ENCODE peak calls at places on chromosomes 13 and 19, in nine cellular contexts. H is upper lobe of left lung, K is Peyer's patch, D is ovary, M is breast epithelium, B is esophagus squamous epithelium, V is sigmoid colon, A is tibial nerve, W is gastrocnemius medialis. N is an unnamed sample. For H3K36me3, the result is how much of the 10 kb centered on the place peaks cover.

GRCh38 chr19:32717496-32717895 is 2.1 kb upstream of the TDRD12 start:
- DNase-seq in H (no peak), K (no peak), D (no peak), M (no peak), B (no peak), V (no peak), A (no peak), W (no peak), N (no peak)

GRCh38 chr19:16064209-16064889 is 11.9 kb upstream of the TPM4 start:
- DNase-seq in H (no peak), K (no peak), D (no peak), M (no peak), B (no peak), V (no peak), A (no peak), W (no peak), N (no peak)

GRCh38 chr19:28705008-28705407 is 507.9 kb downstream of the UQCRFS1 start:
- DNase-seq in H (no peak), K (no peak), D (no peak), M (no peak), B (no peak), V (no peak), A (no peak), W (no peak), N (no peak)

GRCh38 chr19:51327066-51327985 is 14.6 kb downstream of the VSIG10L start:
- DNase-seq in H (peak), K (no peak), D (no peak), M (peak), B (no peak), V (no peak), A (no peak), W (no peak), N (no peak)

GRCh38 chr13:63625869-63626268 is 2210.2 kb upstream of the PCDH20 start:
- DNase-seq in H (no peak), K (no peak), D (no peak), M (no peak), B (no peak), V (no peak), A (no peak), W (no peak), N (no peak)

GRCh38 chr13:24036115-24036514 is 124.4 kb upstream of the SPATA13 start:
- DNase-seq in H (no peak), K (no peak), D (no peak), M (no peak), B (no peak), V (no peak), A (no peak), W (no peak), N (no peak)

GRCh38 chr19:1495799-1496713 is 5.1 kb downstream of the REEP6 start:
- DNase-seq in H (peak), K (no peak), D (no peak), M (peak), B (no peak), V (no peak), A (no peak), W (no peak), N (no peak)

GRCh38 chr13:57631607-57632275 is at the start of gene PCDH17:
- DNase-seq in H (no peak), K (no peak), D (peak), M (peak), B (no peak), V (no peak), A (no peak), W (no peak), N (no peak)

GRCh38 chr19:723714-724113 is 15.0 kb downstream of the PALM start:
- DNase-seq in H (no peak), K (no peak), D (no peak), M (no peak), B (no peak), V (no peak), A (no peak), W (no peak), N (no peak)

GRCh38 chr13:98155475-98156111 is 12.7 kb downstream of the FARP1 start:
- DNase-seq in H (peak), K (no peak), D (no peak), M (no peak), B (no peak), V (no peak), A (no peak), W (no peak), N (peak)

GRCh38 chr13:101202590-101202989 is 213.7 kb downstream of the NALCN start:
- DNase-seq in H (no peak), K (no peak), D (no peak), M (no peak), B (no peak), V (no peak), A (no peak), W (no peak), N (no peak)

GRCh38 chr19:10625003-10625761 is at the start of gene SLC44A2:
- DNase-seq in H (peak), K (no peak), D (peak), M (peak), B (no peak), V (peak), A (peak), W (peak), N (no peak)

GRCh38 chr13:114196629-114197028 is 17.6 kb downstream of the CFAP97D2 start:
- DNase-seq in H (peak), K (no peak), D (no peak), M (no peak), B (no peak), V (no peak), A (no peak), W (no peak), N (peak)

GRCh38 chr13:49421391-49421790 is 22.5 kb downstream of the CAB39L start:
- DNase-seq in H (no peak), K (no peak), D (no peak), M (no peak), B (no peak), V (no peak), A (no peak), W (no peak), N (no peak)

GRCh38 chr19:19591133-19591825 is 27.2 kb downstream of the PBX4 start:
- DNase-seq in H (peak), K (peak), D (no peak), M (no peak), B (no peak), V (no peak), A (no peak), W (no peak), N (no peak)

GRCh38 chr19:45051929-45052579 is 13.2 kb downstream of the CLASRP start:
- DNase-seq in H (no peak), K (peak), D (no peak), M (no peak), B (no peak), V (no peak), A (no peak), W (no peak), N (no peak)

GRCh38 chr19:29841209-29841558 is 29.4 kb downstream of the CCNE1 start:
- DNase-seq in H (no peak), K (no peak), D (no peak), M (no peak), B (no peak), V (peak), A (no peak), W (no peak), N (peak)

GRCh38 chr19:17114414-17114831 is 38.8 kb downstream of the MYO9B start:
- DNase-seq in H (no peak), K (no peak), D (no peak), M (no peak), B (no peak), V (no peak), A (no peak), W (no peak), N (no peak)

GRCh38 chr13:29111446-29111845 is 291.3 kb downstream of the MTUS2 start:
- DNase-seq in H (no peak), K (no peak), D (no peak), M (no peak), B (no peak), V (no peak), A (no peak), W (no peak), N (no peak)

GRCh38 chr19:17873661-17874422 is 2.1 kb downstream of the SLC5A5 start:
- DNase-seq in H (peak), K (peak), D (no peak), M (no peak), B (no peak), V (no peak), A (no peak), W (no peak), N (no peak)

GRCh38 chr13:70630247-70630646 is 522.0 kb upstream of the KLHL1 start:
- DNase-seq in H (no peak), K (no peak), D (no peak), M (no peak), B (no peak), V (no peak), A (no peak), W (no peak), N (no peak)

GRCh38 chr13:79861731-79862130 is 380.8 kb downstream of the NDFIP2 start:
- DNase-seq in H (no peak), K (no peak), D (no peak), M (no peak), B (no peak), V (no peak), A (no peak), W (no peak), N (no peak)

GRCh38 chr19:4586691-4587090 is 27.2 kb upstream of the SEMA6B start:
- DNase-seq in H (no peak), K (no peak), D (no peak), M (no peak), B (no peak), V (no peak), A (no peak), W (no peak), N (no peak)

GRCh38 chr19:47752440-47753211 is 7.3 kb downstream of the NOP53 start:
- DNase-seq in H (no peak), K (no peak), D (no peak), M (no peak), B (no peak), V (no peak), A (no peak), W (no peak), N (no peak)

GRCh38 chr19:35458821-35459391 is 10.8 kb downstream of the FFAR2 start:
- DNase-seq in H (peak), K (peak), D (no peak), M (no peak), B (no peak), V (no peak), A (no peak), W (no peak), N (no peak)

GRCh38 chr13:87234981-87235380 is 436.2 kb upstream of the SLITRK5 start:
- DNase-seq in H (no peak), K (no peak), D (no peak), M (no peak), B (no peak), V (no peak), A (no peak), W (no peak), N (no peak)

GRCh38 chr13:44382635-44383145 is 9.1 kb downstream of the SERP2 start:
- DNase-seq in H (no peak), K (no peak), D (no peak), M (no peak), B (no peak), V (no peak), A (no peak), W (no peak), N (no peak)

GRCh38 chr13:79548886-79549285 is 67.9 kb downstream of the NDFIP2 start:
- DNase-seq in H (no peak), K (no peak), D (no peak), M (no peak), B (no peak), V (no peak), A (no peak), W (no peak), N (no peak)

GRCh38 chr19:27890696-27891095 is 1322.3 kb downstream of the UQCRFS1 start:
- DNase-seq in H (no peak), K (no peak), D (no peak), M (no peak), B (no peak), V (no peak), A (no peak), W (no peak), N (no peak)

GRCh38 chr13:30869491-30869890 is 36.6 kb upstream of the MEDAG start:
- DNase-seq in H (no peak), K (no peak), D (peak), M (no peak), B (no peak), V (no peak), A (no peak), W (no peak), N (no peak)

GRCh38 chr13:24747248-24748151 is 16.5 kb upstream of the RNF17 start:
- DNase-seq in H (no peak), K (no peak), D (no peak), M (no peak), B (no peak), V (peak), A (no peak), W (no peak), N (no peak)

GRCh38 chr13:49855930-49856329 is 63.4 kb upstream of the KPNA3 start:
- DNase-seq in H (no peak), K (no peak), D (no peak), M (no peak), B (no peak), V (no peak), A (no peak), W (no peak), N (no peak)

GRCh38 chr13:106565127-106565775 is 2.7 kb downstream of the ARGLU1 start:
- DNase-seq in H (no peak), K (no peak), D (no peak), M (no peak), B (no peak), V (no peak), A (no peak), W (no peak), N (no peak)

GRCh38 chr19:52296400-52296772 is 583 bp upstream of the ZNF480 start:
- DNase-seq in H (peak), K (no peak), D (no peak), M (no peak), B (no peak), V (no peak), A (no peak), W (no peak), N (no peak)

GRCh38 chr19:41332000-41332399 is 21.7 kb downstream of the TGFB1 start:
- DNase-seq in H (no peak), K (no peak), D (no peak), M (no peak), B (no peak), V (no peak), A (no peak), W (no peak), N (no peak)
- H3K27ac ChIP-seq in H (no peak), K (no peak), D (no peak), M (no peak), B (no peak), V (no peak), A (no peak), W (no peak), N (no peak)

DNA sequence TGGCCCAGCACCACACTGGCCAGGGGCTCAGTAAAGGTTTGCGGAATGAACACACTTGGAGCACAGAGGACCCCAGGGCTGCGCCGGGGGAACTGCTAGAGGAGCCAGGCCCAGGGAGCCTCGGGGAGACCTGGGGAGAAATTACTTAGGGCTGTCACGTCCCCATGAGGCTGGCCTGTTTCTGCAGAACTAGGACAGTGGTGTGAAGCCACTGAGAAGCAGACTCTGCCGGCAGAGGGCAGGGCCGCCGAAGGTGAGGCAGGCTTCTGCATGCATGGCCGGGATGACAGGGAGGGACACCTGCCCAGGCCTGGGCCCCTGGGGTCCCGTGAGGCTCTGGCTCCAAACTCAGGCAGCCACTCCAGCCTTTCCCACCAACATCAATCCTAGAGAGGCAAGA is 26.4 kb downstream of the ELAVL1 start:
- DNase-seq in H (no peak), K (no peak), D (no peak), M (no peak), B (no peak), V (no peak), A (no peak), W (no peak), N (no peak)
- H3K36me3 ChIP-seq in H (half or more), K (under half), D (under half), M (under half), B (half or more), V (under half), A (under half), W (under half), N (half or more)

GRCh38 chr13:67230243-67230773 is at the start of gene PCDH9:
- DNase-seq in H (peak), K (peak), D (peak), M (peak), B (peak), V (peak), A (peak), W (peak), N (peak)
- TF ChIP-seq POLR2A in H (no peak), K (no peak), D (peak), M (no peak), B (peak), V (peak), A (peak), W (peak), N (peak)

GRCh38 chr19:55456347-55456746 is 5.1 kb downstream of the ISOC2 start:
- DNase-seq in H (no peak), K (no peak), D (no peak), M (no peak), B (no peak), V (no peak), A (no peak), W (no peak), N (no peak)
- H3K27ac ChIP-seq in H (no peak), K (no peak), D (no peak), M (no peak), B (no peak), V (no peak), A (peak), W (no peak), N (no peak)

N was measured in esophagus muscularis mucosa.